ENCODE peak calls at places on chromosomes 16 and 17, in four cellular contexts. Y is PC-9, H is ascending aorta, G is body of pancreas. E is an unnamed sample.

GRCh38 chr17:61476476-61477203 is 24.4 kb downstream of the TBX4 start:
- DNase-seq in G (peak; percentile 7), H (no peak), Y (no peak), E (no peak)

GRCh38 chr17:40038882-40039513 is 15.2 kb downstream of the MED24 start:
- DNase-seq in G (peak; percentile 77), H (no peak), Y (no peak), E (no peak)

GRCh38 chr17:76935331-76935730 is 67.1 kb downstream of the MGAT5B start:
- DNase-seq in G (no peak), Y (no peak), H (no peak), E (peak; percentile 2)

GRCh38 chr17:73952136-73952497 is 251.4 kb upstream of the RPL38 start:
- DNase-seq in Y (no peak), G (no peak), H (no peak), E (no peak)

GRCh38 chr16:35574011-35574410 is 2114.6 kb downstream of the TP53TG3F start:
- DNase-seq in Y (no peak), G (no peak), H (no peak), E (no peak)

GRCh38 chr17:49482144-49482817 is 12.8 kb upstream of the NGFR start:
- DNase-seq in Y (no peak), H (no peak), G (no peak), E (no peak)

GRCh38 chr16:69133555-69133954 is 1.1 kb downstream of the UTP4 start:
- DNase-seq in G (no peak), Y (no peak), H (no peak), E (no peak)

GRCh38 chr16:87437911-87438610 is 45.9 kb downstream of the MAP1LC3B start:
- DNase-seq in Y (no peak), G (no peak), H (no peak), E (no peak)

GRCh38 chr16:56613706-56614105 is 5.3 kb downstream of the MT2A start:
- DNase-seq in Y (peak; percentile 48), G (no peak), H (no peak), E (no peak)

GRCh38 chr16:75108792-75109731 is 7.5 kb downstream of the LDHD start:
- DNase-seq in G (peak; percentile 98), H (peak; percentile 88), Y (peak; percentile 98), E (peak; percentile 96)

GRCh38 chr17:69654981-69655581 is 240.6 kb downstream of the MAP2K6 start:
- DNase-seq in Y (peak; percentile 82), G (no peak), H (no peak), E (no peak)

GRCh38 chr16:76668207-76668725 is 391.1 kb downstream of the CNTNAP4 start:
- DNase-seq in Y (no peak), G (no peak), H (no peak), E (no peak)

GRCh38 chr16:89315791-89316581 is 98.5 kb downstream of the ZNF778 start:
- DNase-seq in Y (peak; percentile 86), G (no peak), H (no peak), E (peak; percentile 77)
- H3K4me1 ChIP-seq in Y (peaks cover 76% of the 10 kb centered on the region), G (peaks cover 55% of the 10 kb centered on the region), H (peaks cover 39% of the 10 kb centered on the region), E (peaks cover 78% of the 10 kb centered on the region)

GRCh38 chr17:64091116-64091515 is 38.8 kb downstream of the ERN1 start:
- DNase-seq in H (no peak), G (no peak), Y (no peak), E (no peak)
- H3K4me1 ChIP-seq in H (peaks cover 3% of the 10 kb centered on the region), G (peaks cover 85% of the 10 kb centered on the region), Y (peaks cover 50% of the 10 kb centered on the region), E (peaks cover 14% of the 10 kb centered on the region)

GRCh38 chr16:66269631-66270332 is 96.7 kb upstream of the CDH5 start:
- DNase-seq in Y (no peak), H (no peak), G (no peak), E (no peak)
- H3K4me1 ChIP-seq in Y (peaks cover 21% of the 10 kb centered on the region), H (no peaks in the 10 kb centered on the region), G (peaks cover 8% of the 10 kb centered on the region), E (peaks cover 29% of the 10 kb centered on the region)

GRCh38 chr16:49832177-49832576 is 23.7 kb downstream of the ZNF423 start:
- DNase-seq in G (no peak), H (no peak), Y (no peak), E (no peak)

GRCh38 chr16:49828545-49829267 is 27.2 kb downstream of the ZNF423 start:
- DNase-seq in Y (no peak), G (no peak), H (no peak), E (no peak)

GRCh38 chr16:49833055-49833454 is 22.9 kb downstream of the ZNF423 start:
- DNase-seq in G (peak; percentile 29), Y (no peak), H (no peak), E (no peak)

GRCh38 chr16:49833796-49834195 is 22.1 kb downstream of the ZNF423 start:
- DNase-seq in H (no peak), Y (no peak), G (no peak), E (no peak)

DNA sequence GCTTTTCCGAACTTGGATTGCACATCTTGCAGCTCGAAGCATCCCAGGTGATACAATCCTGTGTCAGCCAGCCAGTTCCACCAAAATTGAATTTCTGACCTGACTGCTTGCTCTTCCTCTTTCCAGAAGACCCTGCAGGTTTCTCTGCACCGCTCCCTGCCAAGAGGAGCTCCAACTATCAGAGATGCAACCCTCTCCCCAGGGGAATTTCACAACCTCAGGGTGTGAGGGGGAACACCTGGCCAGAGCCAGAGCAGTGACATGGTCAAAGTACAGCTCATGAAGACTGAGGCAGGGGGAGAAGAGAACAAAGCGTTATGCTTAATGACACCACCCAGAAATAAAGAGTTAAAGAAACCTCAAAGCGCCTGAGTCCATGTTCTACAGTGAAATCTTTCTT is 25.0 kb downstream of the ZNF423 start:
- DNase-seq in G (no peak), Y (no peak), H (no peak), E (no peak)
- H3K4me1 ChIP-seq in G (peaks cover 15% of the 10 kb centered on the region), Y (no peaks in the 10 kb centered on the region), H (peaks cover 67% of the 10 kb centered on the region), E (no peaks in the 10 kb centered on the region)

GRCh38 chr16:4293181-4293716 is 20.4 kb upstream of the TFAP4 start:
- DNase-seq in G (no peak), H (no peak), Y (no peak), E (no peak)
- H3K4me1 ChIP-seq in G (peaks cover 15% of the 10 kb centered on the region), H (peaks cover 28% of the 10 kb centered on the region), Y (peaks cover 55% of the 10 kb centered on the region), E (peaks cover 33% of the 10 kb centered on the region)